ENCODE peak calls at places on chromosomes 6 and 20, in four cellular contexts. G, Y, K and A are unnamed samples. For H3K4me1 and H3K9me3, the result is how much of the 10 kb centered on the place peaks cover.

GRCh38 chr6:44222987-44223470 is 366 bp upstream of the SLC29A1 start:
- DNase-seq in G (peak), Y (no peak), K (no peak), A (no peak)

GRCh38 chr6:111663692-111664564 is 58.2 kb upstream of the TRAF3IP2 start:
- DNase-seq in G (peak), Y (no peak), K (no peak), A (no peak)

GRCh38 chr6:55276745-55277627 is 50.3 kb upstream of the GFRAL start:
- DNase-seq in G (peak), Y (peak), K (no peak), A (peak)

GRCh38 chr20:53265304-53265875 is 293.2 kb downstream of the TSHZ2 start:
- DNase-seq in G (no peak), Y (no peak), K (no peak), A (no peak)

GRCh38 chr6:139577991-139578604 is 203.7 kb upstream of the CITED2 start:
- DNase-seq in G (no peak), Y (no peak), K (no peak), A (no peak)

GRCh38 chr6:152184573-152185157 is 377.2 kb downstream of the ESR1 start:
- DNase-seq in G (no peak), Y (no peak), K (no peak), A (no peak)

GRCh38 chr6:3202999-3203696 is 24.3 kb downstream of the TUBB2B start:
- DNase-seq in G (no peak), Y (no peak), K (no peak), A (no peak)

GRCh38 chr6:145267076-145267867 is 468.0 kb downstream of the EPM2A start:
- DNase-seq in G (no peak), Y (peak), K (no peak), A (no peak)

GRCh38 chr6:85394853-85395538 is 54.9 kb upstream of the NT5E start:
- DNase-seq in G (no peak), Y (peak), K (no peak), A (no peak)

GRCh38 chr20:33576432-33576883 is 85.7 kb upstream of the C20orf144 start:
- DNase-seq in G (no peak), Y (peak), K (no peak), A (no peak)

GRCh38 chr6:105894556-105894955 is 191.6 kb upstream of the PRDM1 start:
- DNase-seq in G (no peak), Y (no peak), K (no peak), A (no peak)

GRCh38 chr20:20665200-20665599 is 47.2 kb downstream of the RALGAPA2 start:
- DNase-seq in G (no peak), Y (no peak), K (no peak), A (no peak)

GRCh38 chr6:85250586-85251216 is 199.2 kb upstream of the NT5E start:
- DNase-seq in G (no peak), Y (no peak), K (no peak), A (no peak)

GRCh38 chr6:45667265-45667664 is 289.5 kb upstream of the SUPT3H start:
- DNase-seq in G (no peak), Y (no peak), K (no peak), A (no peak)

GRCh38 chr6:3997144-3997770 is 81.7 kb downstream of the FAM217A start:
- DNase-seq in G (no peak), Y (no peak), K (no peak), A (no peak)

GRCh38 chr6:44494011-44494501 is 106.5 kb downstream of the CDC5L start:
- DNase-seq in G (no peak), Y (no peak), K (no peak), A (no peak)

GRCh38 chr6:149026530-149026942 is 279.7 kb downstream of the UST start:
- DNase-seq in G (no peak), Y (peak), K (no peak), A (no peak)

GRCh38 chr6:72218125-72218524 is 331.8 kb downstream of the RIMS1 start:
- DNase-seq in G (no peak), Y (peak), K (no peak), A (no peak)

GRCh38 chr20:61664741-61665320 is 400.9 kb downstream of the TAF4 start:
- DNase-seq in G (no peak), Y (no peak), K (no peak), A (no peak)

GRCh38 chr6:141199074-141199473 is 933.7 kb upstream of the GJE1 start:
- DNase-seq in G (no peak), Y (no peak), K (no peak), A (no peak)

GRCh38 chr20:34595377-34596184 is 37.1 kb downstream of the MAP1LC3A start:
- DNase-seq in G (no peak), Y (no peak), K (no peak), A (no peak)

GRCh38 chr6:167796668-167797031 is 30.1 kb upstream of the AFDN start:
- DNase-seq in G (no peak), Y (no peak), K (peak), A (no peak)

GRCh38 chr20:24111858-24112257 is 123.3 kb upstream of the GGTLC1 start:
- DNase-seq in G (no peak), Y (no peak), K (no peak), A (no peak)

GRCh38 chr6:119002069-119002468 is 67.1 kb upstream of the MCM9 start:
- DNase-seq in G (no peak), Y (no peak), K (no peak), A (no peak)

GRCh38 chr6:116280960-116281316 is 1.2 kb upstream of the TSPYL1 start:
- DNase-seq in G (no peak), Y (no peak), K (no peak), A (no peak)

GRCh38 chr20:54116550-54117235 is 46.3 kb upstream of the BCAS1 start:
- DNase-seq in G (no peak), Y (no peak), K (no peak), A (no peak)

GRCh38 chr6:166588691-166589333 is 2.3 kb upstream of the RAMACL start:
- DNase-seq in G (no peak), Y (peak), K (peak), A (no peak)

GRCh38 chr6:99354983-99355382 is 5.5 kb upstream of the FAXC start:
- DNase-seq in G (no peak), Y (no peak), K (no peak), A (no peak)

GRCh38 chr6:158518196-158519127 is 41.4 kb upstream of the TMEM181 start:
- DNase-seq in G (peak), Y (peak), K (peak), A (peak)

GRCh38 chr6:39520411-39520810 is 197.9 kb upstream of the KCNK16 start:
- DNase-seq in G (no peak), Y (no peak), K (no peak), A (no peak)

GRCh38 chr6:168469198-168469943 is 28.4 kb downstream of the SMOC2 start:
- DNase-seq in G (peak), Y (no peak), K (no peak), A (no peak)

GRCh38 chr6:153839992-153840603 is 198.9 kb upstream of the OPRM1 start:
- DNase-seq in G (no peak), Y (no peak), K (no peak), A (no peak)

GRCh38 chr6:187252-187840 is 104.9 kb upstream of the DUSP22 start:
- DNase-seq in G (no peak), Y (no peak), K (no peak), A (no peak)

GRCh38 chr6:136921521-136921935 is 573 bp upstream of the SLC35D3 start:
- DNase-seq in G (peak), Y (no peak), K (peak), A (peak)

GRCh38 chr6:150687508-150687907 is 87.8 kb downstream of the PLEKHG1 start:
- DNase-seq in G (peak), Y (no peak), K (peak), A (peak)

GRCh38 chr6:43667245-43668150 is 20.1 kb downstream of the MRPS18A start:
- DNase-seq in G (peak), Y (peak), K (peak), A (peak)

GRCh38 chr6:142485256-142485655 is 183.4 kb downstream of the ADGRG6 start:
- DNase-seq in G (no peak), Y (no peak), K (no peak), A (no peak)

GRCh38 chr20:8583209-8584106 is 451.4 kb downstream of the PLCB1 start:
- DNase-seq in G (no peak), Y (no peak), K (peak), A (no peak)

GRCh38 chr20:11261533-11262000 is 587.8 kb upstream of the JAG1 start:
- DNase-seq in G (no peak), Y (no peak), K (no peak), A (no peak)

GRCh38 chr6:151213352-151213751 is 26.4 kb upstream of the AKAP12 start:
- DNase-seq in G (no peak), Y (no peak), K (no peak), A (no peak)

DNA sequence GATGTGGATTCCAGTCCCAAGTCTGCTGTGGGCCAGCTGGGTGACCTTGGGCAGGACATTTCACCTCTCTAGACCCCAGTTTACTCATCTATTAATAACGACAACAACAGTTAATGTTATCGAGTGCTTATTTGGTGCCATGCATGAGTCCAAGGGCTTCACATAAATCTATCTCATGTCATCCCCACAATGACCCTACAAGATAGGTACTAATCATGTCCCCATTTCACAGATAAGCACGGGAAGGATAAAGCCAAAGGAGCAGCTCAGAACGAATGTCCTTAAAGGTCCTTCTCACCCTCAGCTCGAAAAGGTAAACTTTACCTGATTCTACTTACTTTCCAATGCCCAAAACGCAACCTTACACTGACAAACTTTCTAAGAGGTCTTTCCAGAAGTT is 35.7 kb downstream of the TRAM2 start:
- DNase-seq in G (no peak), Y (no peak), K (no peak), A (no peak)
- H3K4me1 ChIP-seq in G (half or more), Y (half or more), K (under half), A (under half)

DNA sequence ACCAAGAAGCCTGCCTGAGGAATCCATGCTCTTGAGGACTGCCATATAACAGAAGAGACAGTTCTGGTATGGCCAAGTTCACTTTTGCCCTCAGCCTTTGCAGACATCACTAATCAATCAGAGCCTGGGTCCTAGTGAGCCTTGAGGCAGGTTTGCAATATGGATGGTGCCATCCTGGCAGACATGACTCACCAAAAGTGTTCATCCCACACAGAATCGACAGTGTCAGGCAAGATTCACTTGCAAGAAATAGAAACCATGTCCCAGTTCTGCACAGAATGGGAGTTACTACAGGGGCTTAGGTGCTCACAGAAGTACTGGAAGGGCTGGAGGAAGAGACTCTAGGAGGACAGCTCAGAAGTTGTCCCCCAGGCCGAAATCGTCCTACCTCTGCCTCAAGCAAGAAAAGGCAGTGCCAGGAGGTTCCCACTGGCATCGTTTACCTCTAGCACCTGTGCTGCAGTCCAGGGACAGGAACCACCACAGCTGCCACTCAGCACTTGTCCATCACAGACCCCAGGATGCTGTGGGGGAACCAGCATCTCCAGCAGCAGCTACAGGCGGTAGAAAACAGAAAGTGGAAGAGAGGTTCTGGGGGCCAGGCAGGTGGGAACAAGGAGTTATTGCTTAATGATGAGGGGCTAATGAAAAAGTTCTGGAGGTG is 42.6 kb upstream of the PHACTR3 start:
- DNase-seq in G (no peak), Y (no peak), K (no peak), A (no peak)
- H3K9me3 ChIP-seq in G (under half), Y (under half), K (under half), A (under half)

GRCh38 chr6:143965503-143966171 is 42.4 kb downstream of the PLAGL1 start:
- DNase-seq in G (no peak), Y (no peak), K (no peak), A (no peak)

GRCh38 chr6:143966291-143966690 is 41.8 kb downstream of the PLAGL1 start:
- DNase-seq in G (no peak), Y (no peak), K (no peak), A (no peak)

GRCh38 chr6:143969077-143969476 is 39.0 kb downstream of the PLAGL1 start:
- DNase-seq in G (no peak), Y (no peak), K (no peak), A (no peak)

GRCh38 chr6:143970827-143971226 is 37.2 kb downstream of the PLAGL1 start:
- DNase-seq in G (no peak), Y (no peak), K (no peak), A (no peak)

GRCh38 chr6:143967861-143968498 is 40.1 kb downstream of the PLAGL1 start:
- DNase-seq in G (no peak), Y (no peak), K (no peak), A (no peak)
- H3K4me1 ChIP-seq in G (half or more), Y (under half), K (under half), A (under half)

GRCh38 chr20:30412972-30413371 is 844.5 kb upstream of the DEFB115 start:
- DNase-seq in G (no peak), Y (no peak), K (no peak), A (no peak)
- H3K9me3 ChIP-seq in G (under half), Y (under half), K (under half), A (under half)